ENCODE peak calls at places on chromosomes 5 and 9, in six cellular contexts. N is IMR-90, K is mesendoderm, L is mesenchymal stem cell, U is H1, Q is trophoblast cell. Y is an unnamed sample. For H3K36me3, the result is how much of the 10 kb centered on the place peaks cover.

GRCh38 chr5:78887384-78888118 is 97.6 kb downstream of the ARSB start:
- DNase-seq in N (peak), K (no peak), Q (no peak), U (no peak), L (no peak), Y (no peak)

GRCh38 chr5:177507165-177507564 is 2.5 kb downstream of the DOK3 start:
- DNase-seq in K (peak), Q (peak), N (no peak), L (peak), U (no peak), Y (no peak)

GRCh38 chr9:110260911-110261310 is 4.6 kb upstream of the TXN start:
- DNase-seq in U (no peak), N (no peak), L (no peak), K (no peak), Q (no peak), Y (no peak)

GRCh38 chr9:21817176-21817575 is 14.7 kb downstream of the MTAP start:
- DNase-seq in Q (no peak), N (peak), K (no peak), U (no peak), L (peak), Y (no peak)

GRCh38 chr5:15008476-15008875 is 136.9 kb upstream of the ANKH start:
- DNase-seq in K (peak), N (peak), U (no peak), Q (peak), L (peak), Y (no peak)

GRCh38 chr5:171681061-171681460 is 104.6 kb upstream of the SMIM23 start:
- DNase-seq in N (no peak), Q (no peak), U (no peak), L (no peak), K (no peak), Y (no peak)

GRCh38 chr9:112169368-112169767 is 5.7 kb downstream of the SUSD1 start:
- DNase-seq in U (no peak), N (no peak), L (no peak), K (no peak), Q (peak), Y (no peak)

GRCh38 chr5:171492781-171493180 is 73.3 kb downstream of the FGF18 start:
- DNase-seq in K (peak), N (no peak), L (no peak), U (no peak), Q (no peak), Y (no peak)

GRCh38 chr9:128845186-128845931 is 15.8 kb upstream of the SPOUT1 start:
- DNase-seq in N (no peak), L (peak), Q (peak), K (peak), U (no peak), Y (no peak)

GRCh38 chr5:131265318-131265803 is 1.5 kb downstream of the CDC42SE2 start:
- DNase-seq in U (no peak), K (peak), Q (no peak), N (peak), L (peak), Y (no peak)

GRCh38 chr9:117825609-117826347 is 121.6 kb downstream of the TLR4 start:
- DNase-seq in N (no peak), K (no peak), U (no peak), L (no peak), Q (no peak), Y (no peak)

GRCh38 chr5:120886351-120886860 is 422.3 kb downstream of the PRR16 start:
- DNase-seq in L (no peak), N (no peak), U (no peak), Q (no peak), K (no peak), Y (no peak)

GRCh38 chr9:136567651-136568287 is 21.9 kb upstream of the NOTCH1 start:
- DNase-seq in L (peak), K (peak), Q (peak), N (peak), U (peak), Y (no peak)
- H3K18ac ChIP-seq in L (peak), K (peak), Q (peak), N (peak), U (peak), Y (peak)

GRCh38 chr5:179266291-179267070 is 78.8 kb downstream of the ADAMTS2 start:
- DNase-seq in U (peak), N (no peak), K (no peak), L (no peak), Q (peak), Y (no peak)

GRCh38 chr5:179267071-179267670 is 78.1 kb downstream of the ADAMTS2 start:
- DNase-seq in Q (no peak), L (no peak), N (no peak), U (no peak), K (peak), Y (no peak)

GRCh38 chr5:179264641-179265528 is 80.4 kb downstream of the ADAMTS2 start:
- DNase-seq in N (no peak), U (peak), K (no peak), L (no peak), Q (no peak), Y (no peak)

GRCh38 chr5:179264053-179264540 is 81.2 kb downstream of the ADAMTS2 start:
- DNase-seq in K (no peak), U (peak), Q (no peak), L (no peak), N (no peak), Y (no peak)

DNA sequence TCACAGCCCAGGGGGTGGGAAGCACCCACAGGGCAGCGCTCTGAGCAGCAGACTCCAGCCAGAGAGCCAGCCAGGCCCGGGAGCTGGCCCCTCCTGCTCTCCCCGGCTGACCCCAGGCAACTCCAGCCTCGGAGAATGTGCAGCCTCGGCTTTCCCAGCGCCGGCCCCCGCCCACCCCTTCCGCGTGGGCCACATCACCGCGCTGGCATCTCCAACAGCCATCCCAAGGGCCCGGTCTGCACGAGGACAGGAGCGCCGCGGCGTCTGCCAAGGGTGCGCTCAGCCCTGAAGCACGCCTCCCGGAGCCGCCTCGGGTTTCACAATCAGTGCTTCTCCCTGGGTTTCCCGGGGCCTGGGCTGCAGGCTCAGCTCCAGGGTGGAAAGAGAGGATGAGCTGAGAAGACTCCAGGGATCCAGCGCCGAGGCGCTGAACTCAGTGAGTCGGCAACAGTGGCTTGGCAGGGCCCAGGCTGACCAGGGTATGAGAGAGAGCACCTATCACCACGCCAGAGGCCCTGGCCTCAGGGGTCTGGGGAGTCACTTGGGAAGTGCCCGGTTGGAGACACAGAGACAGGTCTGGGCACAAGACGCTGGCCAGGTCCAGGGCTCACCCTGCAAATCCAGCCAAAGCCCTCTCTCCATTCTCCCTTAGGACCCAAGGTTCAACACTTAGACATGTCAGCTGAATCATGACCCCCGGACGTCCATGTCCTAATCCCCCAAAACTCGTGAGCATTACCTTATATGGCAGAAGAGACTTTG is 79.6 kb downstream of the ADAMTS2 start:
- DNase-seq in K (peak), N (peak), Q (peak), L (peak), U (peak), Y (no peak)
- H3K27ac ChIP-seq in K (no peak), N (peak), Q (peak), L (peak), U (no peak), Y (no peak)

DNA sequence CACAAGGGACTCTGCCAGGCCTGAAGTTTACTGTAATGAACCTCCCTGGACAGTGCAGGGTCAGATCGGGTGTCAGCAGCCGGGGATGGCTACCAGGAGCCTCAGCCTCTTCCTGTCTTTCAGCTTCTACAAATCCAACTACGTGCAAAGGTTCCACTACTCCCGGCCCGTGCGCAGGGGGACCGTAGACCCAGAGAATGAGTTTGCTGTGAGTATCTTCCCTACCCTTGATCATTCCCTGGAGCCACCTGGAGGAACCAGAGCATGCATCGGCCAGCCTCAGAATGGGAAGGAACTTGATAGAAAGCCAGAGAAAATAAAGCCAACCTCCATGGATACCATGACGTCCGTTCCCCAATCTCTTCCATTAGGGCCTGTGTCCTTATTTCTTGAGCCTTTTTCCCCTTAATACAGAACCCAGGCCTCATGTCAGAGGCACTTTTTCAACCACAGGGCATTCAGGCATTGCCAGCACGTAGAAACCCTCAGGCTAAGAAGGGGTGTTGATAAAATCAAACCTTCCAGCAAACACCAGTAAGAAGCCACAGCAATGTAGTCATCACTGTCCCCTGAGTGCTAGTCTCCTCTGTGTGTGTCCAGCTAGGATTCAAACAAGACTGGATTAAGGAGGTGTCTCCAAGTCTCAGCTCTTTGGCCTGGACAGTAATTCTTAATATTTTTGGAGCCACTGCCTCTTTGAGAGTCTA is 49.0 kb upstream of the FOXI1 start:
- DNase-seq in L (no peak), Q (peak), N (no peak), U (no peak), K (peak), Y (no peak)
- H3K36me3 ChIP-seq in L (under half), Q (under half), N (under half), U (under half), K (under half), Y (under half)

GRCh38 chr5:160293901-160294561 is 18.3 kb downstream of the CCNJL start:
- DNase-seq in L (peak), Q (no peak), U (no peak), K (peak), N (no peak), Y (no peak)
- H3K18ac ChIP-seq in L (peak), Q (no peak), U (peak), K (no peak), N (no peak), Y (peak)

GRCh38 chr9:136760424-136760823 is 2.4 kb upstream of the LCN8 start:
- DNase-seq in U (no peak), Q (no peak), K (no peak), L (no peak), N (no peak), Y (no peak)

GRCh38 chr9:136762915-136763648 is 1.2 kb downstream of the LCN15 start:
- DNase-seq in Q (no peak), K (peak), L (peak), N (no peak), U (peak), Y (peak)

GRCh38 chr9:136763649-136764035 is 676 bp downstream of the LCN15 start:
- DNase-seq in K (no peak), U (peak), Q (no peak), N (no peak), L (no peak), Y (no peak)

GRCh38 chr9:136761545-136761981 is 2.8 kb downstream of the LCN15 start:
- DNase-seq in Q (no peak), L (no peak), N (no peak), U (no peak), K (no peak), Y (no peak)

DNA sequence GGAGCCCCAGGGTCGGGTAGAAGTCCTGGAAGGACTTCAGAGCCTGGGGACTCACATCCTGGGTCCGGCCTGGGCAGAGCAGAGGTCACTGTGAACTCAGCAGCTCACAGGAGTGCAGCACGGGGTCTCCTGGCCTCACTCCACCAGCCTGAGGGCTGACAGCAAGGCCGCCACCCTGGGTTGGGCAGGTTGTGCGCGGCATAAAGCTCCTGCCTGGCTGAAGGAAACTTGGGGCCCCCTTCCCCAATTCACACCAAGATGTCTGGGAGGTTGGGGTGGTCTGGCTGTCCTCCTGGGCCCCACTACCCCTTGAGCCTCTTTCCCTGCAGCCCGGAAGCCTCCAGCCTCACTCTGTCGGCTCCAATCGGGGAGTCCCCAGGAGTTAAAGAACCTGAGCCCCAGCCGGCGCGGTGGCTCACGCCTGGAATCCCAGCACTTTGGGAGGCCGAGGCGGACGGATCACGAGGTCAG is 2.1 kb downstream of the LCN15 start:
- DNase-seq in Q (no peak), L (no peak), N (no peak), K (no peak), U (no peak), Y (no peak)
- H3K27ac ChIP-seq in Q (no peak), L (no peak), N (no peak), K (no peak), U (no peak), Y (peak)

GRCh38 chr9:93712896-93713295 is 136.5 kb downstream of the PHF2 start:
- DNase-seq in U (no peak), Q (no peak), K (no peak), L (no peak), N (no peak), Y (no peak)

GRCh38 chr9:93710370-93710723 is 134.0 kb downstream of the PHF2 start:
- DNase-seq in L (no peak), K (no peak), U (no peak), N (no peak), Q (no peak), Y (no peak)

GRCh38 chr9:93709600-93710369 is 133.4 kb downstream of the PHF2 start:
- DNase-seq in N (no peak), L (peak), U (no peak), K (no peak), Q (no peak), Y (no peak)

GRCh38 chr9:93711002-93711401 is 134.6 kb downstream of the PHF2 start:
- DNase-seq in Q (no peak), U (no peak), L (no peak), K (no peak), N (no peak), Y (no peak)

GRCh38 chr9:93713716-93714115 is 137.3 kb downstream of the PHF2 start:
- DNase-seq in N (no peak), Q (no peak), K (no peak), L (no peak), U (no peak), Y (no peak)
- H3K36me3 ChIP-seq in N (under half), Q (under half), K (under half), L (under half), U (under half), Y (under half)

GRCh38 chr9:6014668-6015270 is 655 bp downstream of the RANBP6 start:
- DNase-seq in N (peak), Q (peak), U (no peak), L (peak), K (peak), Y (no peak)

DNA sequence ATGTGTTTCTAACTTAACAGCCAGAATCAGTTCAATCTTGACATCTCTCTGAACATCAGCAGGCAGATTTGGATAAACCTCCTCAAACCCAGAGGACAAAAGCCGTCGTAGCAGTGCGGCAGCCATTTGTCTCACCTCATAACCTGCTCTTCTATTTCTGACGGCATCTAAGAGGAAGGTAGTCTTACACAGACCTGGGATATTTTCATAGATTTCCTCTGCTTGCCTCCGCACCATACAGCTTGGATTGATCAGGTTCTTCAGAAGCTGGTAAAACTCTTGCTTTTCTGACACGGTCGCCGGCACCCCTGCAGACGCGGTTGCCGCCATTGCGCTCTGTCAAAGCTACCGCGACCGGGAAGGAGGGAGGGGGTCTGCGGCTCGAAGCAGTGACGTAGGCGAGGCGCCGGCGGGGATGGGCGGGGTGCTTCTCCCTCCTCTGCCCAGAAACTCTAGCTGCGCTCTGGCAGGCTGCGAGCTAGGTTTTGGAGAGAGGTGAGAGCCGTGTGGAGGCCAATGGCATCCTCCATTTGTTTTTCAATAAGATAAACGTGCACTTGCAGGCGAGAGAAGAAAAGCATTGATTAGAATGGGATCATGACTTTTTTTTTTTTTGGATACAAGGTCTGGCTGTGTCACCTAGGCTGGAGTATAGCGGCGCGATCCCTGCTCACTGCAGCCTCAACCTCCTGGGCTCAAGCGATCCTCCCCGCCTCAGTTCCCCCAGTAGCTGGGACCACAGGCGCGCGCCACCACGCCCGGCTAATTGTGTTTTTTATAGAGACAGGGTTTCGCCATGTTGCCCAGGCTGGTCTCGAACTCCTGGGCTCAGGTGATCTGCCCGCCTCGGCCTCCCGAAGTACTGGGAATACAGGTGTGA is at the start of gene RANBP6:
- DNase-seq in Q (peak), U (peak), N (peak), K (peak), L (peak), Y (peak)
- H3K18ac ChIP-seq in Q (peak), U (no peak), N (peak), K (peak), L (peak), Y (no peak)

DNA sequence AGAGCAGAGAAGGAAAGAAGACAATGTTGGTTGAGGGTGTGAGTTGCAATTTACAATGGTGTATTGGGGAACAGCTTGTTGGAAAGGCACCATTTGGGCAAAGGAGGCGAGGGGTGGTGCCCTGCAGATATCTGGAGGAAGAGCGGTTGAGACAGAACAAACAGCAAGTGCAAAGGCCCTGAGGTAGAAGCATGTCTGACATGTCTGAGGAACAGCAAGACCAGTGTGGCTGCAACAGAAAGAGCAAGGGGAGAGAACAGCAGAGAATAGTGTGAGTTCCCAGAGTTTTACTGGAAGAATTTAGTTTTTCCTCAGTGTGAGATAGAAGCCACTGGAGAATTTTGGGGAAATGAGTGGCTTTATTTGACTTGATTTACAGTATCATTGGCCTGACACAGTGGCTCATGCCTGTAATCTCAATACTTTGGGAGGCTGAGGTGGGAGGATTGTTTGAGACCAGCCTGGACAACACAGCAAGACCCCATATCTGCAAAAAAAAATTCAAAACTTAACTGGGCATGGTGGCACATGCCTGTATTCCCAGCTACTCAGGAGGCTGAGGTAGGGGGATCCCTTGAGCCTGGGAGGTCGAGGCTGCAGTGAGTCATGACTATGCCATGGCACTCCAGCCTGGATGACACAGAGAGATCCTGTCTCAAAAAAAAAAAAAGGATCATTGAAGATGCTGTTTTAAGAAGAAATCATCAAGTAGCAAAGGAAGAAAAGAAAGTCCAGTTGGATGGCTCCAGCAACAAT is 13.6 kb downstream of the CMBL start:
- DNase-seq in Q (no peak), K (no peak), N (peak), U (no peak), L (no peak), Y (no peak)
- H3K27ac ChIP-seq in Q (no peak), K (no peak), N (no peak), U (no peak), L (no peak), Y (no peak)

GRCh38 chr5:1059884-1060263 is 51.3 kb downstream of the NKD2 start:
- DNase-seq in N (no peak), U (no peak), K (no peak), Q (no peak), L (no peak), Y (no peak)

GRCh38 chr5:1060535-1060981 is 51.3 kb downstream of the SLC12A7 start:
- DNase-seq in K (no peak), U (no peak), N (no peak), L (no peak), Q (no peak), Y (no peak)

GRCh38 chr5:1062761-1063568 is 48.9 kb downstream of the SLC12A7 start:
- DNase-seq in L (no peak), N (no peak), K (no peak), U (no peak), Q (no peak), Y (no peak)

GRCh38 chr5:1063661-1064382 is 48.0 kb downstream of the SLC12A7 start:
- DNase-seq in N (no peak), Q (no peak), U (no peak), K (no peak), L (no peak), Y (no peak)

DNA sequence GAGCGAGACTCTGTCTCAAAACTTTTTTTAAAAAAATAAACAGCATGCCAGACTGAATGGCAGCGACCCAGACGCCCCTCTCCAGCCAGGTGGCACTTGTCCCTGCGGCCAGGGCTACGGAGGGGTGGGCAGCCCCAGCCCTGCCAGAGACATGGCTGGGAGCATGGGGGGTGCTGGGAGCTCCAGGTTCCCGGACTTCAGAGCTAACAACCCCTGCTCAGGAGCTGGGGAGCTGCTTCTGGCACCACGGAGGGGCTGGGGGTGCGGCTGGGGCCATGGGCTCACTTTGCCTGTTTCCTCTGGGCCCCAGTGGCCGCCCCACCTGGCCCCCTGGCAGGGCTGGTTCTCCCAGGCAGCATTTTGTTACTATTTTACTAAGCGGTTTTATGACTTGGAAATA is 49.9 kb downstream of the SLC12A7 start:
- DNase-seq in N (no peak), U (no peak), K (no peak), L (no peak), Q (no peak), Y (no peak)
- H3K36me3 ChIP-seq in N (under half), U (under half), K (under half), L (under half), Q (under half), Y (half or more)